ENCODE peak calls at places on chromosome 2, in five cellular contexts. One of them, this sample, is unnamed.

GRCh38 chr2:206823178-206823577 is 57.8 kb downstream of the FASTKD2 start:
- DNase-seq in neuronal stem cell: no peak
- DNase-seq in dorsolateral prefrontal cortex: no peak
- DNase-seq in GM20000: no peak
- DNase-seq in activated CD4-positive, CD25-positive, alpha-beta regulatory T cell treated with anti-CD3 and anti-CD28 coated beads, Interleukin-2, amount 50 U/mL, for 72 hours: no peak
- DNase-seq in this sample: no peak

GRCh38 chr2:143616452-143616851 is 487.2 kb downstream of the ARHGAP15 start:
- DNase-seq in neuronal stem cell: no peak
- DNase-seq in activated CD4-positive, CD25-positive, alpha-beta regulatory T cell treated with anti-CD3 and anti-CD28 coated beads, Interleukin-2, amount 50 U/mL, for 72 hours: no peak
- DNase-seq in dorsolateral prefrontal cortex: no peak
- DNase-seq in GM20000: no peak
- DNase-seq in this sample: no peak

GRCh38 chr2:12325806-12326205 is 390.9 kb upstream of the TRIB2 start:
- DNase-seq in GM20000: no peak
- DNase-seq in activated CD4-positive, CD25-positive, alpha-beta regulatory T cell treated with anti-CD3 and anti-CD28 coated beads, Interleukin-2, amount 50 U/mL, for 72 hours: no peak
- DNase-seq in dorsolateral prefrontal cortex: no peak
- DNase-seq in neuronal stem cell: no peak
- DNase-seq in this sample: no peak

GRCh38 chr2:65366595-65367125 is 65.7 kb downstream of the SPRED2 start:
- DNase-seq in dorsolateral prefrontal cortex: no peak
- DNase-seq in GM20000: peak; percentile 46
- DNase-seq in neuronal stem cell: no peak
- DNase-seq in activated CD4-positive, CD25-positive, alpha-beta regulatory T cell treated with anti-CD3 and anti-CD28 coated beads, Interleukin-2, amount 50 U/mL, for 72 hours: no peak
- DNase-seq in this sample: no peak

GRCh38 chr2:2639251-2640139 is 308.4 kb upstream of the MYT1L start:
- DNase-seq in activated CD4-positive, CD25-positive, alpha-beta regulatory T cell treated with anti-CD3 and anti-CD28 coated beads, Interleukin-2, amount 50 U/mL, for 72 hours: no peak
- DNase-seq in GM20000: no peak
- DNase-seq in dorsolateral prefrontal cortex: no peak
- DNase-seq in neuronal stem cell: no peak
- DNase-seq in this sample: no peak

GRCh38 chr2:233814063-233814435 is 35.9 kb downstream of the MROH2A start:
- DNase-seq in activated CD4-positive, CD25-positive, alpha-beta regulatory T cell treated with anti-CD3 and anti-CD28 coated beads, Interleukin-2, amount 50 U/mL, for 72 hours: peak; percentile 18
- DNase-seq in dorsolateral prefrontal cortex: peak; percentile 8
- DNase-seq in GM20000: no peak
- DNase-seq in neuronal stem cell: no peak
- DNase-seq in this sample: no peak

GRCh38 chr2:23250371-23250770 is 134.6 kb upstream of the KLHL29 start:
- DNase-seq in GM20000: no peak
- DNase-seq in dorsolateral prefrontal cortex: no peak
- DNase-seq in neuronal stem cell: no peak
- DNase-seq in activated CD4-positive, CD25-positive, alpha-beta regulatory T cell treated with anti-CD3 and anti-CD28 coated beads, Interleukin-2, amount 50 U/mL, for 72 hours: no peak
- DNase-seq in this sample: no peak

GRCh38 chr2:85602476-85603234 is at the start of gene TMEM150A:
- DNase-seq in dorsolateral prefrontal cortex: peak; percentile 95
- DNase-seq in activated CD4-positive, CD25-positive, alpha-beta regulatory T cell treated with anti-CD3 and anti-CD28 coated beads, Interleukin-2, amount 50 U/mL, for 72 hours: peak; percentile 82
- DNase-seq in neuronal stem cell: peak; percentile 84
- DNase-seq in GM20000: peak; percentile 96
- DNase-seq in this sample: peak; percentile 88

GRCh38 chr2:232897971-232898408 is 27.9 kb downstream of the SNORC start:
- DNase-seq in GM20000: no peak
- DNase-seq in dorsolateral prefrontal cortex: no peak
- DNase-seq in neuronal stem cell: no peak
- DNase-seq in activated CD4-positive, CD25-positive, alpha-beta regulatory T cell treated with anti-CD3 and anti-CD28 coated beads, Interleukin-2, amount 50 U/mL, for 72 hours: no peak
- DNase-seq in this sample: no peak

GRCh38 chr2:98769784-98770183 is 38.9 kb upstream of the MGAT4A start:
- DNase-seq in GM20000: no peak
- DNase-seq in dorsolateral prefrontal cortex: no peak
- DNase-seq in activated CD4-positive, CD25-positive, alpha-beta regulatory T cell treated with anti-CD3 and anti-CD28 coated beads, Interleukin-2, amount 50 U/mL, for 72 hours: no peak
- DNase-seq in neuronal stem cell: no peak
- DNase-seq in this sample: no peak

GRCh38 chr2:176063958-176064357 is 19.8 kb downstream of the EVX2 start:
- DNase-seq in GM20000: no peak
- DNase-seq in dorsolateral prefrontal cortex: no peak
- DNase-seq in neuronal stem cell: no peak
- DNase-seq in activated CD4-positive, CD25-positive, alpha-beta regulatory T cell treated with anti-CD3 and anti-CD28 coated beads, Interleukin-2, amount 50 U/mL, for 72 hours: no peak
- DNase-seq in this sample: no peak

GRCh38 chr2:191758420-191759199 is 80.7 kb downstream of the NABP1 start:
- DNase-seq in neuronal stem cell: peak; percentile 9
- DNase-seq in GM20000: peak; percentile 87
- DNase-seq in activated CD4-positive, CD25-positive, alpha-beta regulatory T cell treated with anti-CD3 and anti-CD28 coated beads, Interleukin-2, amount 50 U/mL, for 72 hours: peak; percentile 56
- DNase-seq in dorsolateral prefrontal cortex: no peak
- DNase-seq in this sample: peak; percentile 37

GRCh38 chr2:24435391-24436316 is 55.4 kb upstream of the NCOA1 start:
- DNase-seq in neuronal stem cell: no peak
- DNase-seq in activated CD4-positive, CD25-positive, alpha-beta regulatory T cell treated with anti-CD3 and anti-CD28 coated beads, Interleukin-2, amount 50 U/mL, for 72 hours: no peak
- DNase-seq in dorsolateral prefrontal cortex: peak; percentile 58
- DNase-seq in GM20000: no peak
- DNase-seq in this sample: no peak

GRCh38 chr2:73995810-73996209 is 11.1 kb downstream of the TET3 start:
- DNase-seq in activated CD4-positive, CD25-positive, alpha-beta regulatory T cell treated with anti-CD3 and anti-CD28 coated beads, Interleukin-2, amount 50 U/mL, for 72 hours: no peak
- DNase-seq in neuronal stem cell: no peak
- DNase-seq in GM20000: no peak
- DNase-seq in dorsolateral prefrontal cortex: no peak
- DNase-seq in this sample: no peak

GRCh38 chr2:238322001-238322411 is 1.7 kb downstream of the TRAF3IP1 start:
- DNase-seq in dorsolateral prefrontal cortex: no peak
- DNase-seq in GM20000: no peak
- DNase-seq in neuronal stem cell: no peak
- DNase-seq in activated CD4-positive, CD25-positive, alpha-beta regulatory T cell treated with anti-CD3 and anti-CD28 coated beads, Interleukin-2, amount 50 U/mL, for 72 hours: no peak
- DNase-seq in this sample: no peak

GRCh38 chr2:120175000-120175581 is 48.1 kb downstream of the TMEM185B start:
- DNase-seq in GM20000: peak; percentile 51
- DNase-seq in neuronal stem cell: peak; percentile 50
- DNase-seq in dorsolateral prefrontal cortex: no peak
- DNase-seq in activated CD4-positive, CD25-positive, alpha-beta regulatory T cell treated with anti-CD3 and anti-CD28 coated beads, Interleukin-2, amount 50 U/mL, for 72 hours: no peak
- DNase-seq in this sample: no peak

GRCh38 chr2:238269741-238270140 is 18.7 kb downstream of the PER2 start:
- DNase-seq in dorsolateral prefrontal cortex: no peak
- DNase-seq in activated CD4-positive, CD25-positive, alpha-beta regulatory T cell treated with anti-CD3 and anti-CD28 coated beads, Interleukin-2, amount 50 U/mL, for 72 hours: no peak
- DNase-seq in neuronal stem cell: no peak
- DNase-seq in GM20000: no peak
- DNase-seq in this sample: no peak

GRCh38 chr2:26178746-26179436 is 6.0 kb downstream of the GAREM2 start:
- DNase-seq in dorsolateral prefrontal cortex: peak; percentile 41
- DNase-seq in activated CD4-positive, CD25-positive, alpha-beta regulatory T cell treated with anti-CD3 and anti-CD28 coated beads, Interleukin-2, amount 50 U/mL, for 72 hours: no peak
- DNase-seq in neuronal stem cell: peak; percentile 30
- DNase-seq in GM20000: no peak
- DNase-seq in this sample: no peak

This sample was measured in CD4-positive, alpha-beta T cell.